ENCODE peak calls at places on chromosomes 4 and X, in four cellular contexts. Y is H1, N is WTC11, O is SK-N-SH. Q is an unnamed sample.

GRCh38 chr4:136463941-136464340 is 1068.4 kb downstream of the PCDH18 start:
- DNase-seq in Y (no peak), N (no peak), O (no peak), Q (no peak)

GRCh38 chr4:30837131-30837539 is 117.0 kb downstream of the PCDH7 start:
- DNase-seq in Y (no peak), N (no peak), O (no peak), Q (no peak)

GRCh38 chr4:15584785-15585184 is 70.4 kb downstream of the FBXL5 start:
- DNase-seq in Y (no peak), N (no peak), O (no peak), Q (no peak)

GRCh38 chr4:132124624-132124974 is 1024.5 kb upstream of the PCDH10 start:
- DNase-seq in Y (no peak), N (no peak), O (no peak), Q (no peak)

GRCh38 chr4:137960371-137961050 is 281.6 kb downstream of the SLC7A11 start:
- DNase-seq in Y (no peak), N (no peak), O (no peak), Q (no peak)

GRCh38 chr4:3389879-3390840 is 51.6 kb upstream of the HGFAC start:
- DNase-seq in Y (no peak), N (no peak), O (no peak), Q (no peak)

GRCh38 chrX:21990812-21991211 is 41.3 kb upstream of the PHEX start:
- DNase-seq in Y (no peak), N (no peak), O (no peak), Q (no peak)

GRCh38 chrX:30504309-30504708 is 73.3 kb downstream of the TASL start:
- DNase-seq in Y (no peak), N (no peak), O (peak), Q (peak)

GRCh38 chrX:34656467-34656841 is 631 bp downstream of the TMEM47 start:
- DNase-seq in Y (no peak), N (peak), O (no peak), Q (no peak)

GRCh38 chr4:88792268-88792781 is 94.7 kb upstream of the NAP1L5 start:
- DNase-seq in Y (no peak), N (no peak), O (no peak), Q (no peak)

GRCh38 chrX:31036895-31037294 is 34.9 kb downstream of the FTHL17 start:
- DNase-seq in Y (no peak), N (peak), O (peak), Q (peak)

DNA sequence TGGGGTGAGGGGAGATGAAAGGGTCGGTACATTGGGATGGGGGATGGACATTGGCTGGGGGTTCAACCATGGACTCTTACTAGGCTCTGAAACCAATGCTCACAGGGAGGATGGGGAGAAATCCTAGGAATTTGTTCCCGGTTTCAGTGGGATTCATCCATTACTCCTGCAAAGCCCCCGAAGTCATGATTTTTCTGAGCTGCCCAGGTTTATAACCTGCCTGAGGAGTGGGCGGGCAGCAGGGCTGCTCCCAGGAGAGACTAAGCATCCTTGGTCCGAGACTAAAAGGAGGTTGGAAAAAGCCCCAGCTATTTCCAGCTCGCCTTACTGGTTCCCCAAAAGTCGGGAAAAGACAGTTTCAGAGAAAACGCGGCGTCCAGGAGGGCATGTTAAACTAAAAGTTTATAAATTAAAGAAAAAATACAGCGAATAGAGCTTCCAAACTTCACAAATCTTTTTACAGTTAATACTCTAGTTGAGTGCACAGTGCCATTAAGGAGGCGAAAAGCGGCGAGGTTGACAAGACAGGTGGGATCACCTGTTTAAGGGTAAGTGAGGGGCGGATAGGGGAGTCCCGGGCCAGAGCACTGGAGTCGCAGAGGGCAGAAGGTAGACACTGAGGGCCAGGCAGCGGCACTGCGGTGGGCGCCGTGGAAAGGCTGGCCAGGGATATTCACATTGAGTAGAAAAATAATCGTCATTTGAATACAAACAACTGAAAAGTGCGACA is 3.7 kb downstream of the NKX3-2 start:
- DNase-seq in Y (no peak), N (no peak), O (peak), Q (no peak)
- TF ChIP-seq TEAD4 in Y (no peak), N (no peak), O (no peak), Q (no peak)

DNA sequence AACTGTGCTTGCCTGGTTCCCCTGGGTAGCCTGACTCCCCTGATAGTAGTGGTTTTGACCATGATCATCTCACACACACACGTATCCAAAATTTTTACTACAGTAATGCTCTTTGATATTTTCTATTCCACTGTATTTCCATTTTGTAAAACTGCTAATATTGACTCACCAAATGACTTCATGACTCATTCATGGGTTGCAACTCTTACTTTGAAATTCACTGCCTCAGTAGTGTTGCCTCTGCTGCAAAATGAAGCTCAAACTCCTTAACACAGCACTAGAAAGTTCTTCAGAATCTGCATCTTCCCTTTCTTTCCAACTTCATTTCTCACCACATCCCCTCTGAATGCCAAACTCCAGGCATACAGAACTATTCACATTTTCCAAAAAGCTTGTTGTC is 20.3 kb downstream of the QRFPR start:
- DNase-seq in Y (no peak), N (no peak), O (no peak), Q (no peak)
- TF ChIP-seq TEAD4 in Y (no peak), N (no peak), O (no peak), Q (no peak)

DNA sequence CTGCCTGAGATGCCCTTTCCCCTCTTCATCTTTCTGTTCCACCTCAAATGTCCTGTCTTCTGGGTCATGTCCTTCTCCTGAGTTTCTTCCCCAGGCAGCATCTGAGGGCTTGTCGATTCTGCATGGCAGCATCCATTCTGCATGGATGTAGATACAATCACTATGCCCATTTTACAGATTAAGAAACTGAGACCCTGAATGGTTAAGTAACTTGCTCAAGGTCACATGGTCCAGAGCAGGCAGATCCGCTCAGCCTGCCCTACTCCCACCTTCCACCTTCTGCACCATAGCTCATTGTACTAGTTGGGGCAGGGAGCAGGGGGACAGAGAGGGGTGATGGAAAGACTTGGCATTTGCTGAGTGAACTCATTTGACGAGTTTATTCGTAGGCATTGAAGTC is 32.0 kb downstream of the ZNF185 start:
- DNase-seq in Y (no peak), N (no peak), O (no peak), Q (no peak)
- TF ChIP-seq TEAD4 in Y (no peak), N (no peak), O (no peak), Q (no peak)

GRCh38 chrX:68878977-68879376 is 50.2 kb downstream of the EFNB1 start:
- DNase-seq in Y (no peak), N (no peak), O (no peak), Q (no peak)

GRCh38 chrX:68883800-68884199 is 55.0 kb downstream of the EFNB1 start:
- DNase-seq in Y (no peak), N (no peak), O (no peak), Q (no peak)

GRCh38 chrX:68880846-68881513 is 52.2 kb downstream of the EFNB1 start:
- DNase-seq in Y (no peak), N (peak), O (peak), Q (no peak)

GRCh38 chrX:68877606-68878005 is 48.8 kb downstream of the EFNB1 start:
- DNase-seq in Y (no peak), N (no peak), O (no peak), Q (no peak)

DNA sequence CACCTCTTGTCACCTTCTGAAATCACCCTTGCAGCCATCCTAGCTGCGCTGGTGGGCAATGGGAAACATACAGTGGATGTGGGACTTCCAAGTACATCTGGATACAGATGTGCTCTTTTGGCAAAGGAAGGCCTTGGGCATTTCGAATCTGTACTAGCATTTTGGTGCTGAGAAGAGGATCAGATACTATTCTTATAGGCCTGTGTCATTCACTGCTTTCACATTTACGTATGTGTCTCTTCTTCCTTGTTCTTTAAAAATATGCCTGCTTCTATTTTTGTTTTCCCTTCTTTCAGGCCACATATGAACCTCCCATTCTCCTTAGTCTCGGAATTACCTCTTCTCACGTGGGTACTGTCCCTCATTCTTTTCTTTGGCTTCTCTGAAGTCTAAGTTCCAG is 53.1 kb downstream of the EFNB1 start:
- DNase-seq in Y (no peak), N (no peak), O (no peak), Q (no peak)
- TF ChIP-seq TEAD4 in Y (no peak), N (no peak), O (no peak), Q (no peak)

DNA sequence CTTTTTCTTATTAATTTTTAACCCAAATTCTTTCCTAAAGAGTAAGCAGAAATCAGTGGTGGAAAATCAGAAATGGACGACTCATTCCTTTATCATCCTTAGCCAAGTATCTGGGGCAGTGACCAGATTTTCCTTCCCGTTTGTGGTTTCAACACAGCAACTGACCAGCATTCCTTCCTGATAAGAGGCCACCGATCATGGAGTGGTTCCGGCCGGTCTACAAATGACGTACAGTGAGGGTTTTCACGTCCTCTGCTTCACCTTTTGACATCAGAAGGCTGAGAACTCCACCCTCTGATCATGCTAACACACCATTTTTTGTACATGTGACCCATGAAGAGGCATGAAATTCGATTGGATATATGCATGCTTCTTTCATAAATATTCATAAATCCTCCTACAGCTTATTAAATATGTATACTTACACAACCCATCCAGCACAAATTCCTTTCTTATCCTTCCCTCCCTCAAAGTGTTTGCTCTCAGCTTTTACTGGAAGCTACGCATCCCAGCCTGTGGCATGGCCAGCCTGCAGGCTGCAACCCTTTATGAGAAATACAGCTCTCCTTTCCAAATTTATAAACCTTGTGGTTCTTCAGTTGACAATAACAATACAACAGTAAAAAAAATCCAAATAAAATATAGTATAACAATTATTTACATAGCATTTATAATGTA is 173.0 kb upstream of the CASK start:
- DNase-seq in Y (no peak), N (no peak), O (no peak), Q (no peak)
- TF ChIP-seq TEAD4 in Y (no peak), N (no peak), O (no peak), Q (peak)

GRCh38 chrX:50204364-50204899 is at the start of gene CCNB3:
- DNase-seq in Y (no peak), N (peak), O (peak), Q (peak)
- TF ChIP-seq TEAD4 in Y (no peak), N (no peak), O (no peak), Q (no peak)